ENCODE peak calls at places on chromosomes 4 and X, in four cellular contexts. F is ELR; D is GM06990; Z is activated T-helper 1 cell treated with anti-CD3 and anti-CD28 coated beads, Interleukin-2, amount 50 U/mL, for 16 hours. Q is an unnamed sample.

GRCh38 chr4:25723409-25723808 is 67.8 kb downstream of the SLC34A2 start:
- DNase-seq in F (no peak), D (no peak), Z (no peak), Q (no peak)

GRCh38 chr4:118335316-118335715 is 17.5 kb downstream of the PRSS12 start:
- DNase-seq in F (no peak), D (no peak), Z (no peak), Q (no peak)

GRCh38 chrX:105636667-105637066 is 185.7 kb upstream of the NRK start:
- DNase-seq in F (no peak), D (no peak), Z (no peak), Q (no peak)

GRCh38 chrX:37677243-37677642 is 8.3 kb upstream of the XK start:
- DNase-seq in F (no peak), D (no peak), Z (no peak), Q (no peak)

GRCh38 chrX:110171442-110171841 is 146.4 kb downstream of the AMMECR1 start:
- DNase-seq in F (no peak), D (no peak), Z (no peak), Q (no peak)

GRCh38 chr4:173243321-173243720 is 74.7 kb downstream of the GALNT7 start:
- DNase-seq in F (peak), D (no peak), Z (no peak), Q (no peak)

GRCh38 chr4:177532363-177532762 is 90.1 kb upstream of the AGA start:
- DNase-seq in F (no peak), D (no peak), Z (no peak), Q (no peak)

GRCh38 chr4:102263024-102263787 is 82.1 kb downstream of the SLC39A8 start:
- DNase-seq in F (peak), D (peak), Z (no peak), Q (no peak)

GRCh38 chr4:83889802-83890201 is 353.9 kb downstream of the GPAT3 start:
- DNase-seq in F (peak), D (no peak), Z (no peak), Q (no peak)

GRCh38 chr4:52846502-52846901 is 15.6 kb upstream of the RASL11B start:
- DNase-seq in F (no peak), D (no peak), Z (no peak), Q (no peak)

GRCh38 chr4:752196-752861 is 46.7 kb downstream of the PCGF3 start:
- DNase-seq in F (no peak), D (no peak), Z (no peak), Q (no peak)

GRCh38 chr4:26346203-26346620 is 25.4 kb downstream of the RBPJ start:
- DNase-seq in F (no peak), D (no peak), Z (no peak), Q (no peak)

GRCh38 chr4:67320645-67321044 is 224.7 kb downstream of the CENPC start:
- DNase-seq in F (no peak), D (no peak), Z (no peak), Q (no peak)

GRCh38 chr4:86019906-86020305 is 339.9 kb downstream of the MAPK10 start:
- DNase-seq in F (no peak), D (no peak), Z (no peak), Q (no peak)

GRCh38 chrX:24553016-24553415 is 87.9 kb downstream of the PDK3 start:
- DNase-seq in F (no peak), D (no peak), Z (no peak), Q (no peak)

GRCh38 chrX:123159403-123159802 is 24.7 kb upstream of the GRIA3 start:
- DNase-seq in F (no peak), D (no peak), Z (no peak), Q (no peak)

GRCh38 chr4:145602129-145602760 is 16.9 kb upstream of the MMAA start:
- DNase-seq in F (no peak), D (no peak), Z (no peak), Q (no peak)

GRCh38 chr4:113725963-113726362 is 35.6 kb downstream of the CAMK2D start:
- DNase-seq in F (no peak), D (no peak), Z (no peak), Q (no peak)

GRCh38 chr4:1183985-1184773 is 11.8 kb upstream of the SPON2 start:
- DNase-seq in F (no peak), D (no peak), Z (no peak), Q (peak)

GRCh38 chr4:156312261-156312847 is 358.7 kb upstream of the CTSO start:
- DNase-seq in F (no peak), D (peak), Z (no peak), Q (no peak)

GRCh38 chr4:83548151-83548905 is 12.4 kb downstream of the GPAT3 start:
- DNase-seq in F (peak), D (peak), Z (peak), Q (peak)

GRCh38 chr4:56149601-56150000 is 200.9 kb downstream of the CEP135 start:
- DNase-seq in F (no peak), D (no peak), Z (no peak), Q (no peak)

GRCh38 chr4:153333874-153334273 is 10.6 kb upstream of the MND1 start:
- DNase-seq in F (peak), D (no peak), Z (no peak), Q (no peak)

GRCh38 chr4:2646386-2647149 is 109.6 kb downstream of the TNIP2 start:
- DNase-seq in F (no peak), D (no peak), Z (no peak), Q (no peak)

GRCh38 chr4:110840221-110840654 is 217.4 kb upstream of the PITX2 start:
- DNase-seq in F (peak), D (no peak), Z (no peak), Q (no peak)

GRCh38 chr4:36242629-36243354 is 1.5 kb downstream of the ARAP2 start:
- DNase-seq in F (peak), D (peak), Z (no peak), Q (no peak)

GRCh38 chr4:142846105-142846728 is at the start of gene INPP4B:
- DNase-seq in F (peak), D (peak), Z (peak), Q (no peak)

GRCh38 chrX:43450355-43450754 is 205.7 kb upstream of the MAOA start:
- DNase-seq in F (no peak), D (no peak), Z (no peak), Q (no peak)

GRCh38 chr4:26858035-26858918 is 2.4 kb upstream of the STIM2 start:
- DNase-seq in F (peak), D (no peak), Z (no peak), Q (no peak)

GRCh38 chrX:155086202-155086840 is 15.0 kb downstream of the BRCC3 start:
- DNase-seq in F (peak), D (no peak), Z (peak), Q (no peak)

GRCh38 chr4:135508006-135508714 is 1306.6 kb upstream of the PABPC4L start:
- DNase-seq in F (peak), D (no peak), Z (no peak), Q (no peak)

GRCh38 chr4:145852256-145852839 is 86.3 kb downstream of the ZNF827 start:
- DNase-seq in F (no peak), D (no peak), Z (no peak), Q (no peak)